ENCODE peak calls at places on chromosomes 2 and 18, in five cellular contexts. R, H, A, E and M are unnamed samples.
A peak's percentile ranks its signal among the peaks of the same experiment; 100 is the strongest.

GRCh38 chr2:79511320-79511951 is 1.4 kb upstream of the CTNNA2 start:
- DNase-seq in A (peak; percentile 3), H (peak; percentile 88), R (peak; percentile 90), E (peak; percentile 93), M (no peak)

GRCh38 chr2:196336206-196336605 is 164.8 kb upstream of the STK17B start:
- DNase-seq in H (peak; percentile 35), R (no peak), E (no peak), A (no peak), M (no peak)

GRCh38 chr2:53210538-53210937 is 557.1 kb upstream of the CHAC2 start:
- DNase-seq in R (no peak), A (no peak), H (peak; percentile 56), E (peak; percentile 44), M (no peak)

GRCh38 chr2:241857572-241858121 is 1.0 kb downstream of the PDCD1 start:
- DNase-seq in H (no peak), E (no peak), A (no peak), R (no peak), M (peak; percentile 72)

GRCh38 chr2:8298783-8299182 is 383.1 kb upstream of the ID2 start:
- DNase-seq in A (no peak), E (no peak), H (no peak), R (no peak), M (no peak)

GRCh38 chr2:170446078-170446477 is 268.1 kb downstream of the MYO3B start:
- DNase-seq in R (no peak), E (no peak), H (no peak), A (no peak), M (no peak)

GRCh38 chr2:66682476-66682875 is 247.6 kb downstream of the MEIS1 start:
- DNase-seq in A (no peak), R (peak; percentile 52), E (peak; percentile 61), H (peak; percentile 23), M (no peak)

GRCh38 chr2:229870903-229871650 is 50.7 kb downstream of the TRIP12 start:
- DNase-seq in A (no peak), E (no peak), R (no peak), H (no peak), M (no peak)

GRCh38 chr2:232207174-232207573 is 171.4 kb upstream of the ALPP start:
- DNase-seq in A (no peak), R (no peak), H (no peak), E (no peak), M (no peak)

GRCh38 chr18:79940126-79940813 is 11.2 kb downstream of the SLC66A2 start:
- DNase-seq in E (no peak), A (no peak), H (no peak), R (peak; percentile 20), M (peak; percentile 39)

GRCh38 chr18:42183746-42184145 is 228.7 kb downstream of the PIK3C3 start:
- DNase-seq in R (no peak), E (no peak), A (no peak), H (peak; percentile 61), M (no peak)

GRCh38 chr18:35127201-35127600 is 86.0 kb downstream of the MAPRE2 start:
- DNase-seq in H (peak; percentile 80), A (peak; percentile 21), E (peak; percentile 47), R (peak; percentile 82), M (no peak)

GRCh38 chr2:65554765-65555561 is 122.6 kb upstream of the SPRED2 start:
- DNase-seq in A (no peak), H (no peak), R (no peak), E (no peak), M (no peak)

GRCh38 chr2:287471-287885 is 413 bp downstream of the ALKAL2 start:
- DNase-seq in E (peak; percentile 68), A (peak; percentile 10), R (peak; percentile 80), H (peak; percentile 72), M (peak; percentile 70)

GRCh38 chr2:133433455-133434451 is 134.5 kb downstream of the NCKAP5 start:
- DNase-seq in A (no peak), E (no peak), R (no peak), H (no peak), M (no peak)

GRCh38 chr2:157785866-157786662 is 90.1 kb downstream of the ACVR1 start:
- DNase-seq in A (no peak), E (no peak), H (peak; percentile 64), R (no peak), M (no peak)

GRCh38 chr2:29765711-29766110 is 155.7 kb downstream of the ALK start:
- DNase-seq in R (no peak), H (no peak), A (no peak), E (no peak), M (no peak)

GRCh38 chr2:195498176-195498575 is 158.8 kb upstream of the SLC39A10 start:
- DNase-seq in H (peak; percentile 71), A (peak; percentile 38), E (peak; percentile 60), R (peak; percentile 83), M (no peak)

GRCh38 chr2:149420053-149420963 is 89.9 kb downstream of the LYPD6 start:
- DNase-seq in E (no peak), H (no peak), A (no peak), R (no peak), M (no peak)

GRCh38 chr2:118349365-118349764 is 261.1 kb downstream of the INSIG2 start:
- DNase-seq in H (no peak), E (no peak), R (no peak), A (no peak), M (no peak)

GRCh38 chr18:50127516-50128229 is 67.3 kb downstream of the MYO5B start:
- DNase-seq in A (no peak), H (no peak), E (no peak), R (no peak), M (no peak)

GRCh38 chr2:165469417-165469816 is at the start of gene CSRNP3:
- DNase-seq in R (peak; percentile 88), E (peak; percentile 89), A (peak; percentile 33), H (peak; percentile 96), M (no peak)

GRCh38 chr2:63742592-63742991 is 99.1 kb upstream of the UGP2 start:
- DNase-seq in A (no peak), E (no peak), H (no peak), R (no peak), M (no peak)

GRCh38 chr2:98473995-98474780 is 29.5 kb downstream of the INPP4A start:
- DNase-seq in E (no peak), R (no peak), H (no peak), A (no peak), M (no peak)

GRCh38 chr2:158184556-158185343 is 83.1 kb downstream of the UPP2 start:
- DNase-seq in E (no peak), R (no peak), A (no peak), H (no peak), M (no peak)

GRCh38 chr2:70982971-70983370 is 4.5 kb downstream of the ANKRD53 start:
- DNase-seq in E (no peak), A (no peak), H (no peak), R (peak; percentile 5), M (no peak)

GRCh38 chr2:36482576-36483214 is 115.3 kb downstream of the FEZ2 start:
- DNase-seq in R (no peak), E (no peak), A (no peak), H (no peak), M (no peak)

GRCh38 chr2:180907731-180908130 is 72.7 kb upstream of the UBE2E3 start:
- DNase-seq in R (no peak), E (no peak), A (no peak), H (no peak), M (no peak)

GRCh38 chr2:9991829-9992273 is 40.4 kb downstream of the GRHL1 start:
- DNase-seq in A (peak; percentile 76), H (no peak), E (no peak), R (no peak), M (no peak)

GRCh38 chr2:102618452-102619413 is 620 bp upstream of the SLC9A2 start:
- DNase-seq in R (peak; percentile 78), H (peak; percentile 16), A (peak; percentile 16), E (peak; percentile 62), M (peak; percentile 85)

GRCh38 chr2:16250466-16250865 is 310.1 kb downstream of the MYCN start:
- DNase-seq in E (no peak), R (no peak), A (no peak), H (no peak), M (no peak)

GRCh38 chr2:50223643-50224042 is 808.3 kb downstream of the NRXN1 start:
- DNase-seq in A (no peak), E (no peak), H (no peak), R (no peak), M (no peak)

GRCh38 chr2:109457811-109458210 is 156.0 kb downstream of the SEPTIN10 start:
- DNase-seq in R (peak; percentile 48), E (no peak), H (peak; percentile 28), A (no peak), M (no peak)

GRCh38 chr2:188199716-188200128 is 92.0 kb upstream of the GULP1 start:
- DNase-seq in A (no peak), H (peak; percentile 64), R (no peak), E (no peak), M (no peak)

DNA sequence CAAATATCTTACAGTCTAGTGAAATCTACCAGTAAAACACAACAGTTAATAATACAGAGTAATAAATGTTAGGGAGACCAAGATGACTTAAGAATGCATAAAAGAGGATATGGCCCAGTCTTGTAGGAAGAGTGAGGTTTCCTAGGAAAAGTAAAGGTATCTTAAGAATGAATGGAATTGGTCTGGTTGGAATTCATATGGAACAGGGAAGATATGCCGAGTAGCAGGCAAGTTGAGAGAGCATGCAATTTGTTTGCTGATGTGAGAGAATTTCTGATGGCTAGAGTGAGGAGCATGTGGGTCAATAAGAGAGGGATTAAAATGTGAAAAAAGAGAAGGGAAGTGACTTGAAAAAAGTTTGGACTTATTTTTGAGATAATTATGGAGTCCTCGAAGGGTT is 512.9 kb upstream of the ZEB2 start:
- DNase-seq in E (no peak), A (no peak), R (no peak), H (peak; percentile 61), M (no peak)
- H3K36me3 ChIP-seq in E (no peaks in the 10 kb centered on the region), A (no peaks in the 10 kb centered on the region), R (no peaks in the 10 kb centered on the region), H (no peaks in the 10 kb centered on the region), M (no peaks in the 10 kb centered on the region)

GRCh38 chr2:221372156-221372870 is 199.8 kb downstream of the EPHA4 start:
- DNase-seq in R (peak; percentile 85), E (peak; percentile 70), H (peak; percentile 94), A (peak; percentile 10), M (no peak)
- H3K9ac ChIP-seq in R (no peak overlapping the region), E (no peak overlapping the region), H (peak overlapping the region; percentile 9), A (no peak overlapping the region), M (no peak overlapping the region)

GRCh38 chr2:121919803-121920202 is 164.4 kb downstream of the TSN start:
- DNase-seq in R (no peak), A (no peak), H (no peak), E (no peak), M (no peak)

GRCh38 chr2:121917143-121917542 is 161.7 kb downstream of the TSN start:
- DNase-seq in A (no peak), E (no peak), H (no peak), R (no peak), M (no peak)
- H3K36me3 ChIP-seq in A (no peaks in the 10 kb centered on the region), E (no peaks in the 10 kb centered on the region), H (no peaks in the 10 kb centered on the region), R (no peaks in the 10 kb centered on the region), M (no peaks in the 10 kb centered on the region)

DNA sequence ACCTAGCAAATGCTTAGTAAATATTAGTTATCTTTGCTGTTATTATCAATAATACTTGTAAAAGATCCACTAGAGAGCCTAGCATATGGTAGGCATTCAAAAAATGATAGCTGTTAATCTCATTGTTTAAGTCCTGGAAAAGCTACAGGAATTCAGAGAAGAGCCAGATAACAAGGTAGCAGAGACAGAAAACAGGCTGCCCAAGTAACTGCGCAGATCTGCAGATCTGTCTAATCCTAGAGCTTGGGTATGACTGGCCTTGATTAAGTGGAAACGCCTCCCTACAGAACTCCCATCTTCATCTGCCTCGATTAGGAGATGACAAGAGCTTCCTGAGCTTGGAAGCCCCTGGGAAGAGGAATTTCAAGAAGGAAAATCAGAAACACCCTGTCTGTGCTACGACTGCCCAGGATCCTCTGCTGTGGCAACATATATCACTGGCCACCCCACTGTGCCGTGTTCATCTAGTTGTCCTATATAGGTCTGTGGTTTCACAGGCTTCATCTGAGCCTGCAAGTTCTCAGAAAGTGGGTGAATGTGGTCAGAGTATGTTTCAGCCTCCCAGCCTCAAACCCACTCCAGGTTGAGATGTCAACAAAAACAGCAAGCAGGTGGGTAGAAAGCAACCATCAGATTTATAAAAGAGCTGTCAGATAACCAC is 151.5 kb upstream of the PKDCC start:
- DNase-seq in R (no peak), H (no peak), E (no peak), A (no peak), M (no peak)
- H3K9ac ChIP-seq in R (no peak overlapping the region), H (no peak overlapping the region), E (no peak overlapping the region), A (no peak overlapping the region), M (no peak overlapping the region)